ENCODE peak calls at places on chromosomes 6 and 20, in four cellular contexts. O is fibroblast of pulmonary artery, C is neural crest cell, Q is tibial artery. R is an unnamed sample.

GRCh38 chr6:79170915-79171314 is 63.6 kb downstream of the HMGN3 start:
- DNase-seq in C (no peak), O (peak), Q (no peak), R (no peak)

GRCh38 chr6:142872376-142872775 is 72.6 kb downstream of the HIVEP2 start:
- DNase-seq in O (peak), C (no peak), Q (no peak), R (no peak)

GRCh38 chr6:117951783-117952182 is 44.7 kb downstream of the SLC35F1 start:
- DNase-seq in O (no peak), C (no peak), Q (no peak), R (no peak)

GRCh38 chr6:30231067-30231466 is 17.9 kb upstream of the TRIM26 start:
- DNase-seq in O (no peak), Q (no peak), C (no peak), R (no peak)

GRCh38 chr20:48831702-48832422 is 4.1 kb upstream of the PREX1 start:
- DNase-seq in O (peak), C (no peak), Q (peak), R (no peak)

GRCh38 chr6:150766201-150766997 is 99.1 kb upstream of the MTHFD1L start:
- DNase-seq in C (no peak), Q (no peak), O (peak), R (no peak)

GRCh38 chr6:157194643-157195042 is 128.7 kb downstream of the TMEM242 start:
- DNase-seq in Q (no peak), O (peak), C (no peak), R (no peak)

GRCh38 chr6:111758608-111759293 is 114.5 kb downstream of the FYN start:
- DNase-seq in O (no peak), Q (no peak), C (no peak), R (no peak)

GRCh38 chr20:35434085-35435005 is 3.7 kb downstream of the GDF5 start:
- DNase-seq in O (peak), C (no peak), Q (no peak), R (no peak)

GRCh38 chr6:122381494-122382083 is 17.9 kb upstream of the HSF2 start:
- DNase-seq in Q (peak), C (peak), O (peak), R (no peak)

GRCh38 chr6:170158296-170159039 is 132.4 kb downstream of the DLL1 start:
- DNase-seq in Q (no peak), C (no peak), O (no peak), R (peak)

GRCh38 chr6:165849539-165850430 is 186.7 kb upstream of the PDE10A start:
- DNase-seq in C (no peak), O (peak), Q (no peak), R (no peak)

GRCh38 chr20:2593756-2594155 is 57.4 kb downstream of the TMC2 start:
- DNase-seq in C (no peak), Q (no peak), O (no peak), R (no peak)

GRCh38 chr6:1390071-1390804 is 862 bp downstream of the FOXF2 start:
- DNase-seq in C (no peak), O (peak), Q (no peak), R (no peak)

GRCh38 chr6:19478992-19479391 is 358.2 kb upstream of the ID4 start:
- DNase-seq in C (no peak), O (peak), Q (no peak), R (no peak)

GRCh38 chr6:104623052-104623690 is 236.5 kb downstream of the HACE1 start:
- DNase-seq in O (no peak), C (no peak), Q (no peak), R (no peak)
- TF ChIP-seq CTCF in O (peak), C (peak), Q (no peak), R (peak)

GRCh38 chr6:98831057-98832031 is 3.0 kb upstream of the POU3F2 start:
- DNase-seq in C (no peak), O (no peak), Q (no peak), R (no peak)

GRCh38 chr6:98835149-98836024 is 1.0 kb downstream of the POU3F2 start:
- DNase-seq in Q (no peak), C (no peak), O (no peak), R (peak)

GRCh38 chr6:98834060-98835031 is at the start of gene POU3F2:
- DNase-seq in O (peak), C (peak), Q (peak), R (peak)

GRCh38 chr6:98832282-98833100 is 1.9 kb upstream of the POU3F2 start:
- DNase-seq in O (peak), C (no peak), Q (no peak), R (no peak)

DNA sequence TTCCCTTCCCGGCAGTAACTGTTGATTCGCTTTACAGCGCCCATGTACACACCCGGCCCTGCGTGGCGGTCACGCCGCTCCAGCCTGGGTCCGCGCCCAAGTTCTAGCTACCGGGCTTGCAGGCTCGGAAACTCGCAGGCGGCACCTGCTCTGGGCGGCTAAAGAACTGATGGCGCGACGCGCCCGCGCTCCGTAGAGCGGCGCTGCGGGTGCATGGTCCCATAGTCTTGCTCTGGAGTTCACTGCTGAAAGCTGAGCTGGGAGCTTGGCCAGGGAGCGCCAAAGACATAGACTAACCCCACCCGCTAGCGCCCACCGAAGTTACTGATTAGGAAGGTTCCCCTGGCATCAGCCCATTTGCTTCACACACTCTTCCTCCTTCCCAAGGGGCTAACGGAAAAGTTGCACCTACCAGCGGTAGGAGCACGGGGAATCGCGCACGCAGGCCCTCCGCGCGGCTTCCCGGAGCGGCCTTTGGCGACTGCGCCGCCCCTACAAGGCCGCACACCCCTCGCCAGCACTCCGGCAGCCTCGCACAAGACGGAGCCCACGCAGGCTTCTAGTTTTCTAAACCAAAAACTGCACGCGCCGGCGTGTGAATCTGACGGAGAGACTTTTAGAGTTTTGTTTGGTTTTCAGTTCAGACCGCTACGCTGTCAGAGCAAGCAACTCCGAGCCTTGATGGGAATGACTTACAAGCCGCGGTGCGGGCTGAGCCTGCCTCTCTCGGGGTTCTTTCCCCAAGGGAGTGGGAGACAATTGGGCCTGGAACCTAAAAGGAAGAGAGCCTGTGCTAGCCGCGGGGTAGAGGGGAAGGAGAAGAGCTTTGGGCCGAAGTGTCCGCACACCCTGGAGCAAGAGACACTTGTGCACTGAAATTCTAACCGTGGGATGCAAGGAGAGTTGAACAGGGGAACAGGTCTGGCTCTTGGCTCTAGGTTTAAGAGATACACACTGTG is 994 bp upstream of the POU3F2 start:
- DNase-seq in Q (no peak), O (peak), C (no peak), R (no peak)
- TF ChIP-seq CTCF in Q (no peak), O (no peak), C (no peak), R (peak)

GRCh38 chr6:28399370-28400121 is at the start of gene ZSCAN12:
- DNase-seq in O (peak), Q (peak), C (peak), R (no peak)

GRCh38 chr6:28395918-28396317 is 3.6 kb downstream of the ZSCAN12 start:
- DNase-seq in O (no peak), C (no peak), Q (no peak), R (no peak)

GRCh38 chr6:28400122-28400451 is 540 bp upstream of the ZSCAN12 start:
- DNase-seq in O (no peak), C (no peak), Q (no peak), R (no peak)

GRCh38 chr6:28390688-28391087 is 8.9 kb downstream of the ZSCAN12 start:
- DNase-seq in O (no peak), Q (no peak), C (no peak), R (no peak)

DNA sequence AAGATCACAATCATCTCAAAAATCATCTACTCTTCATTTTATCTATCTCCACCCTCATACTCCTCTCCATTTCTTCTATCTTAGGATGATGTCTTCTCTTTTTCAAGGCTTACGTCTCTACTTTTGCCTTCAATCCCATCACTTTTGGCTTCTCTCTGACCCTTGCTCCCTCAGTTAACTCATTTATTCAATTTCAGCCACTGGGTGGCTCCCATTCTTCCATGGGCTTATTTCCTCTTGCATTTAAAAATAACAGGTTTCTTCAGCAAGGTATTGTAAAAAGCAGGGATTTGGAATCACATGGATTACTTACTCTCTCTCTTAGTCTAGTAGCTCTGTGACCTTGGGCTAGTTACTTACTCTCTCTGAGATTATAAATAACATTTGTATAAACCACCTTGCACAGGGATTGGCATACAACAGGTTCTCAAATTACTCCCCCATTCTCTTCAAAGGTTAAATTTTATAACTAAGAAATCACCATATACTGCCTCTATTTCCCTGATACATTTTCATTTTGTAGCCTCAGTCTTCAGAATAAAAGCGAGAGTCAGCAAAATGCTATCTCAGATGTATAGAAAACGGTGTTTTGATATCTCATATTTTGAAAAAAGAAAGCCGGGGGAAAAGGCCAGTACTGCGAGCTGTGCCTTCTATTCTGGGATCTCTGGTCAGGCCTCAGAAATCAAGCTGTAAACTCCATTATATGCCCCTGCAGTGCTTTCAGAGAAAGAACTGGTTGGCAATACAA is 5.5 kb downstream of the ZSCAN12 start:
- DNase-seq in C (no peak), Q (no peak), O (peak), R (no peak)
- TF ChIP-seq CTCF in C (peak), Q (no peak), O (peak), R (peak)

GRCh38 chr6:56595490-56596122 is 47.1 kb downstream of the DST start:
- DNase-seq in C (peak), O (peak), Q (no peak), R (no peak)
- TF ChIP-seq CTCF in C (peak), O (peak), Q (peak), R (peak)

GRCh38 chr6:13273202-13273930 is 55.0 kb downstream of the TBC1D7 start:
- DNase-seq in Q (no peak), O (no peak), C (no peak), R (no peak)

GRCh38 chr6:13273931-13274706 is 54.2 kb downstream of the TBC1D7 start:
- DNase-seq in Q (peak), O (no peak), C (no peak), R (no peak)

GRCh38 chr6:13274707-13275434 is 53.5 kb downstream of the TBC1D7 start:
- DNase-seq in Q (no peak), C (no peak), O (no peak), R (no peak)

GRCh38 chr6:13275435-13275989 is 52.8 kb downstream of the TBC1D7 start:
- DNase-seq in O (no peak), Q (no peak), C (no peak), R (no peak)

GRCh38 chr6:13272131-13273046 is 55.9 kb downstream of the TBC1D7 start:
- DNase-seq in Q (peak), C (peak), O (no peak), R (no peak)
- TF ChIP-seq CTCF in Q (no peak), C (no peak), O (no peak), R (no peak)

GRCh38 chr6:25488156-25488555 is 163.9 kb upstream of the SCGN start:
- DNase-seq in O (no peak), Q (no peak), C (no peak), R (no peak)
- TF ChIP-seq CTCF in O (no peak), Q (no peak), C (no peak), R (no peak)

GRCh38 chr6:90096818-90097217 is 199.8 kb downstream of the BACH2 start:
- DNase-seq in O (no peak), Q (no peak), C (no peak), R (no peak)

GRCh38 chr6:90098637-90099036 is 198.0 kb downstream of the BACH2 start:
- DNase-seq in O (peak), C (no peak), Q (no peak), R (no peak)

GRCh38 chr6:90100059-90100665 is 196.5 kb downstream of the BACH2 start:
- DNase-seq in C (no peak), Q (no peak), O (peak), R (no peak)

GRCh38 chr6:90097357-90097756 is 199.3 kb downstream of the BACH2 start:
- DNase-seq in Q (no peak), C (no peak), O (peak), R (no peak)

GRCh38 chr6:90098025-90098474 is 198.6 kb downstream of the BACH2 start:
- DNase-seq in C (no peak), O (peak), Q (peak), R (no peak)
- TF ChIP-seq CTCF in C (no peak), O (peak), Q (peak), R (peak)